ENCODE peak calls at places on chromosomes 3 and 15, in ten cellular contexts. O, K, U, L, V, F, B, X, R and A are unnamed samples.

GRCh38 chr3:134666466-134666865 is 15.6 kb upstream of the KY start:
- DNase-seq in L (no peak), U (peak; percentile 51), V (no peak), R (no peak), O (no peak), X (no peak), B (no peak), K (no peak), F (no peak), A (peak; percentile 70)

GRCh38 chr3:127789051-127789450 is 33.3 kb downstream of the MGLL start:
- DNase-seq in L (no peak), F (no peak), X (no peak), U (no peak), B (no peak), R (no peak), V (no peak), O (peak; percentile 37), K (no peak), A (no peak)

GRCh38 chr15:97986781-97987180 is 26.3 kb downstream of the ARRDC4 start:
- DNase-seq in R (no peak), O (no peak), F (no peak), K (no peak), X (no peak), L (no peak), V (no peak), B (no peak), U (no peak), A (no peak)

GRCh38 chr3:128665362-128666021 is 14.9 kb upstream of the RPN1 start:
- DNase-seq in B (no peak), X (peak; percentile 31), V (no peak), U (no peak), R (no peak), L (no peak), F (no peak), O (no peak), K (no peak), A (no peak)

GRCh38 chr3:194976049-194976451 is 290.4 kb downstream of the FAM43A start:
- DNase-seq in X (no peak), R (no peak), K (no peak), U (no peak), F (no peak), V (no peak), L (no peak), B (no peak), O (no peak), A (no peak)

GRCh38 chr15:52150043-52150825 is 37.7 kb upstream of the BCL2L10 start:
- DNase-seq in K (no peak), L (no peak), O (no peak), R (no peak), F (no peak), U (no peak), B (no peak), X (no peak), V (no peak), A (no peak)

GRCh38 chr15:62886431-62887071 is 156.0 kb upstream of the TPM1 start:
- DNase-seq in R (peak; percentile 97), F (no peak), L (no peak), X (peak; percentile 46), B (no peak), O (no peak), K (no peak), V (no peak), U (peak; percentile 37), A (no peak)

GRCh38 chr15:97691799-97692198 is 268.7 kb upstream of the ARRDC4 start:
- DNase-seq in K (no peak), O (peak; percentile 63), B (no peak), U (no peak), R (peak; percentile 4), F (no peak), L (no peak), V (no peak), X (peak; percentile 22), A (no peak)

DNA sequence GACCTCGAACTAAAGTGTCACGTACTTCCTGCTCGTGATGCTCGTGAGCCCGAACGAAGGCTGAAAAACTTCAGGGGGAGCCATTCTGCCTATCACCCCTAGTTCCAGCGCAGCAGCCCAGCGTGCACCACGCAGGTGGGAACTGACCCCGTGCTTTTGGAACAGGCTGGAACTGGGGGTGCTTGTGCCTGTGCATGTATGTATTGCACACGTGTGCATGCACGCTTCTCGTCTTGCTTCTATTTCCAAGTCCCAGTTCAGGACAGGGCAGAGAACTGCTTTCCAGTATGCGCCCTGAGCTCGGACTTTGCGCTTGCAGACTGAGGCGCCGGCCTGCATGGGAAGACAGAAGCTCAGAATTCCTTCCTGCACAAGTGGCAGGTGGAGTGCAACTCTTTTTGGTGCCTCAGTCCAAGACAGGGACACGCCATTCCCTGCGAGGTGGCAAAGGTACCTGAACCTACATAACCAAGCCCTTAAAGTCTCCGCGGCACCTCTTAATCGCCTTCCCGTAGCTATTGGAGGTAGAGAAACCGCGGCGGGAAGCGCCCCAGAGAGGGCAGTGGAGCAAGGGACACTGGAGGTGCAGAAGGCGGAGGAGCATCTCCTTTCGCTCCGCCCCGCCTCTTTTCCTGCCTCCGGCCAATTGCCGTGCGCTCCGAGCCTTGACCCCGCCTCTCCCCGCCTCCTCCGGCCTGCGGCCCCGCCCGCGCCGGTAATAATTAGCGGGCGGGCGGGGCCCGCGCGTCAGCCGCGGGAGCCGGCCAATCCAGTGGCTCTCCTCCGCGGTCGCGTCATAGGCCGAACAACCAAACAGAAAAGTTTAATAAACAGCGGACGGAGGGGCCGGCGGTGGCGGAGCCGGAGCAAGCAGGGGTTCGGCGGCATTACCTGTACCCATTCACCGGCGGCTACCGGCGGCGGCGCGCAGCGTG is at the start of gene ZFAND6:
- DNase-seq in X (peak; percentile 94), L (peak; percentile 92), B (peak; percentile 94), O (peak; percentile 98), V (peak; percentile 98), K (peak; percentile 95), R (peak; percentile 89), F (peak; percentile 97), U (peak; percentile 91), A (peak; percentile 67)
- TF ChIP-seq POLR2A in X (peak; percentile 91), L (peak; percentile 68), B (peak; percentile 91), O (peak; percentile 92), V (no peak), K (peak; percentile 76), R (peak; percentile 83), F (peak; percentile 81), U (peak; percentile 86), A (peak; percentile 55)

DNA sequence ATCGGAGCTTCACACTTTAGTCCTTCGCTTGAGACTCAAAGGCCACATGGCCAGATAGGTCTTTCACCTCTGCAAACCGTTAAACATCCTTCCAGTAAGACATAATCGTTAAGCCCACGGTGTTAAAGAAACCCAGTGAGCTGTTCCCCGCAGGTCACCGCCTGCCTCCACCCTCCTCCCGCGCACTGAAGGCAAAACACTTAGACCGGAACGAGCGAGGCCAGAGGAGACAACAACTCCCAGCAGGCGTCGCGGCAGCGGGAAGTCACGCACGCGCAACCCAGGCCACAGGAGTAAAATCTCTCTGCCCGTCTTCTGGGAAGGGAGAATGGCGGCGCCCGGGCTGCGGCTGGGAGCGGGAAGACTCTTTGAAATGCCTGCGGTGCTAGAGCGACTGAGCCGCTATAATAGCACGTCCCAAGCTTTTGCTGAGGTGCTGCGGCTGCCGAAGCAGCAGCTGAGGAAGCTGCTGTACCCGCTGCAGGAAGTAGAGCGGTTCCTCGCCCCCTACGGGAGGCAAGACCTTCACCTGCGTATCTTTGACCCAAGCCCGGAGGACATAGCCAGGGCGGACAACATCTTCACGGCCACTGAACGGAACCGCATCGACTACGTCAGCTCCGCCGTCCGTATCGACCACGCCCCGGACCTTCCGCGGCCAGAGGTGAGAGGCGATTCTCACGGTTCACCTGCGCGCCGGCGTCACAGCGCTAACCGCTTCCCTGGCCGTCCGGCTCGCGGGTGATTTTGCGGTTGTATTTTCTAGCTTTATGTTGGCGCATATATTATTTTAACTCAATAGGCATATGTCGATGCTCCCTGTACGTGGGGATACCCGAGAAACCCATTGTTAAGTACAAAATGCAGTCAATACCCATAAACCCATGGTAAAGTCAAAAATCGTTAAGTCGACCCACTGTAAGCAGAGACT is at the start of gene GTPBP8:
- DNase-seq in B (peak; percentile 88), L (peak; percentile 66), V (peak; percentile 97), K (peak; percentile 91), O (peak; percentile 95), U (peak; percentile 84), R (peak; percentile 86), X (peak; percentile 95), F (peak; percentile 90), A (peak; percentile 73)
- TF ChIP-seq POLR2A in B (peak; percentile 88), L (peak; percentile 96), V (peak; percentile 12), K (peak; percentile 75), O (peak; percentile 98), U (peak; percentile 83), R (peak; percentile 98), X (peak; percentile 61), F (peak; percentile 99), A (peak; percentile 56)

DNA sequence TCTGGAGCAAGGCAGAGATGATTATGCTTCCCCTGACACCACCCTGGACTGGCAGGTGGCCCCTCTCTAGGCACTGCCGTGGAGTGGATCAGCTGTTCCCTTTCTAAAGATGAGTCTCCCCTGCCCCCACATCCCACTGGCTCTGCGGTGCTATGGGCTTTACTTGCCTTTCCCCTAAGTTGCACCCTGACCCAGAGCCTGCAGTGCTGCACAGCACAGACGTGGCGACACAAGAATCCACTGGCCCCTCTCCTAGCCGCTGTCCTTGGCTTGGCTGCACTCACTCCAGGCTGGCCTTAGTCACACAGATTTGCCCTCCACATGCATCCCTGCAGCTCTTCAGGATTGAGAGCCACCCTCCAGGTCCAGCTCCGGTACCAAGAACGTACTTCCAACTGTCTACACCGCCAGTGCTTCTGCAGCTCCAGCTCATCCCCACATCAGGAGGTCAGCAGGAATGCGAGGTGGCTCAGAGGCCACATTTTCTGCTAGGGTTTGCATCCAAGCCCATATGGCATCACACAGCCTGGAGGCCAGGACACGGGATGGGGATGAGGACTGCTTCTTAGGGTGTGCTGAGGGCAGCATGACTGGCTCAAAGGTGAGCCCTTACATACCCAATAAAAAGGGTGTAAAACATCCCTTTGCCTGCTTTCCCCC is 82.4 kb upstream of the RASGRF1 start:
- DNase-seq in L (no peak), K (no peak), V (no peak), F (no peak), R (no peak), U (no peak), X (no peak), B (no peak), O (no peak), A (no peak)
- TF ChIP-seq POLR2A in L (no peak), K (no peak), V (no peak), F (no peak), R (no peak), U (no peak), X (no peak), B (no peak), O (no peak), A (no peak)

GRCh38 chr15:72202302-72202701 is 4.7 kb upstream of the GRAMD2A start:
- DNase-seq in U (no peak), X (no peak), K (no peak), F (no peak), O (no peak), L (no peak), R (no peak), V (no peak), B (no peak), A (no peak)

GRCh38 chr15:72205273-72205672 is 7.7 kb upstream of the GRAMD2A start:
- DNase-seq in F (no peak), U (no peak), O (no peak), B (no peak), R (no peak), K (no peak), V (no peak), X (no peak), L (no peak), A (no peak)

GRCh38 chr15:72202801-72203506 is 5.4 kb upstream of the GRAMD2A start:
- DNase-seq in B (no peak), R (no peak), V (no peak), O (no peak), U (no peak), X (no peak), L (no peak), F (no peak), K (no peak), A (no peak)

GRCh38 chr15:72201346-72202029 is 3.9 kb upstream of the GRAMD2A start:
- DNase-seq in B (no peak), X (no peak), R (no peak), V (no peak), F (no peak), K (no peak), L (no peak), U (no peak), O (no peak), A (no peak)

GRCh38 chr15:72203507-72203837 is 5.9 kb upstream of the GRAMD2A start:
- DNase-seq in R (no peak), O (no peak), F (no peak), K (peak; percentile 85), U (peak; percentile 90), L (no peak), B (no peak), V (no peak), X (peak; percentile 45), A (no peak)
- TF ChIP-seq POLR2A in R (no peak), O (no peak), F (no peak), K (no peak), U (no peak), L (no peak), B (no peak), V (no peak), X (no peak), A (no peak)